ENCODE peak calls at places on chromosomes 6 and 20, in seven cellular contexts. U is IMR-90, K is H9, P is neuronal stem cell, R is H1, Y is mesendoderm, V is trophoblast cell. O is an unnamed sample.

GRCh38 chr20:61756446-61756845 is 309.2 kb downstream of the TAF4 start:
- DNase-seq in U (no peak), K (no peak), P (no peak), R (no peak), Y (peak; percentile 37), V (no peak), O (no peak)

GRCh38 chr20:44074252-44075151 is 112.5 kb downstream of the JPH2 start:
- DNase-seq in U (peak; percentile 85), K (no peak), P (no peak), R (no peak), Y (no peak), V (no peak), O (peak; percentile 63)

GRCh38 chr20:58691773-58692578 is 624 bp upstream of the NPEPL1 start:
- DNase-seq in U (no peak), K (peak; percentile 58), P (no peak), R (no peak), Y (peak; percentile 27), V (peak; percentile 23), O (peak; percentile 27)

GRCh38 chr20:43945391-43946205 is 30.9 kb downstream of the TOX2 start:
- DNase-seq in U (no peak), K (no peak), P (no peak), R (no peak), Y (no peak), V (no peak), O (no peak)

GRCh38 chr6:30002871-30003270 is 58.2 kb upstream of the POLR1H start:
- DNase-seq in U (peak; percentile 48), K (no peak), P (no peak), R (no peak), Y (no peak), V (no peak), O (no peak)

GRCh38 chr20:49909499-49910339 is 5.6 kb downstream of the SPATA2 start:
- DNase-seq in U (no peak), K (no peak), P (no peak), R (no peak), Y (peak; percentile 64), V (no peak), O (no peak)

GRCh38 chr6:5498579-5498899 is 237.2 kb downstream of the FARS2 start:
- DNase-seq in U (peak; percentile 47), K (no peak), P (no peak), R (no peak), Y (no peak), V (no peak), O (no peak)

GRCh38 chr20:18734525-18735189 is 78.9 kb upstream of the SCP2D1 start:
- DNase-seq in U (no peak), K (no peak), P (no peak), R (no peak), Y (no peak), V (peak; percentile 40), O (no peak)

GRCh38 chr20:62642666-62643520 is 590 bp downstream of the SLCO4A1 start:
- DNase-seq in U (peak; percentile 4), K (peak; percentile 49), P (no peak), R (no peak), Y (no peak), V (peak; percentile 52), O (no peak)

GRCh38 chr6:170147832-170148708 is 142.8 kb downstream of the DLL1 start:
- DNase-seq in U (no peak), K (peak; percentile 71), P (no peak), R (no peak), Y (peak; percentile 73), V (no peak), O (no peak)

GRCh38 chr6:170148709-170149470 is 142.0 kb downstream of the DLL1 start:
- DNase-seq in U (no peak), K (no peak), P (no peak), R (no peak), Y (no peak), V (no peak), O (no peak)

GRCh38 chr6:170146640-170147039 is 144.2 kb downstream of the DLL1 start:
- DNase-seq in U (no peak), K (no peak), P (no peak), R (no peak), Y (no peak), V (no peak), O (no peak)

GRCh38 chr6:170144952-170145587 is 145.8 kb downstream of the DLL1 start:
- DNase-seq in U (no peak), K (no peak), P (no peak), R (no peak), Y (no peak), V (no peak), O (no peak)

DNA sequence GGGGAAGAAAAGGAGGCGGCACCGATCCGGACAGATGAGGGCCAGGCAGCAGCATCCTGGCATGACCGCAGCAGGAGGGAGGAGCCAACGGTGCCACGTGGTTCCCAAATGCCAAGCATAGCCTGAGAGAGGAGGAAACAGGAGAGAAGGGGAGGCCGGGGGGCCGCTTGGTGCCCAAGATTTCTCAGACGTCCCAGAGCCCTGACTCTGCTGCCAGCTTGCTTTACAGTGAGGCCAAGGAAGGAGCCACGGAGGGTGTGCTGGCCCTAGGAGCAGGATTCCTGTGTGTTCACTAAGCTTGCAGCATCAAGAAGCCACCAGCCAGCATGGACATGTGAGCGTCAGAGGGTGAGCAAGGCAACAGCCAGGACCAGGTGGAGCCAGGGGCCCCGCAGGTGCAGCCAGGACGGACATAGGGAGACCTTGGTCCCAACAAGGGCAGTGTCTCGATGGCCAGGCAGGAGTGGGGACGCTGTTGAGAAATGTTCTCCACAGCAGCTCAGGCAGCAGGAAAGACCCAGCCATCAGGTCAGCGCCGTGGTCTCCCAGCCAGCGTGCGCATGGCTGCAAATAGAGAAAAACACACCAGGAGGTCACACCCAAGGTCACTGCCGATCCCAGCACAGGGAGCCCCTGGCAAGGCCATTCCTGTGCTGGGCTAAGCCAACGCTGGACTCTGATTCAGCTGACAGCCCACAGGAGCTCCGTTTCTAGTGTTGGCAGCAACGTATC is 143.7 kb downstream of the DLL1 start:
- DNase-seq in U (no peak), K (no peak), P (no peak), R (no peak), Y (no peak), V (no peak), O (no peak)
- H3K4me1 ChIP-seq in U (no peaks in the 10 kb centered on the region), K (no peaks in the 10 kb centered on the region), P (peaks cover 26% of the 10 kb centered on the region), R (no peaks in the 10 kb centered on the region), Y (peaks cover under 1% of the 10 kb centered on the region), V (peaks cover 11% of the 10 kb centered on the region), O (no peaks in the 10 kb centered on the region)

GRCh38 chr6:70082830-70083229 is 216.5 kb downstream of the COL19A1 start:
- DNase-seq in U (no peak), K (no peak), P (no peak), R (no peak), Y (no peak), V (no peak), O (no peak)
- H2BK5ac ChIP-seq in U (no peak overlapping the region), K (no peak overlapping the region), P (no peak overlapping the region), R (no peak overlapping the region), Y (no peak overlapping the region), V (no peak overlapping the region), O (no peak overlapping the region)

GRCh38 chr6:36119209-36119608 is 11.1 kb upstream of the MAPK13 start:
- DNase-seq in U (no peak), K (no peak), P (no peak), R (no peak), Y (no peak), V (no peak), O (no peak)

GRCh38 chr6:36119927-36120477 is 10.3 kb upstream of the MAPK13 start:
- DNase-seq in U (no peak), K (no peak), P (no peak), R (no peak), Y (no peak), V (no peak), O (no peak)

GRCh38 chr6:36116943-36117342 is 13.4 kb upstream of the MAPK13 start:
- DNase-seq in U (no peak), K (no peak), P (no peak), R (no peak), Y (no peak), V (no peak), O (no peak)

GRCh38 chr6:36117639-36118549 is 12.4 kb upstream of the MAPK13 start:
- DNase-seq in U (no peak), K (no peak), P (no peak), R (no peak), Y (no peak), V (no peak), O (no peak)

DNA sequence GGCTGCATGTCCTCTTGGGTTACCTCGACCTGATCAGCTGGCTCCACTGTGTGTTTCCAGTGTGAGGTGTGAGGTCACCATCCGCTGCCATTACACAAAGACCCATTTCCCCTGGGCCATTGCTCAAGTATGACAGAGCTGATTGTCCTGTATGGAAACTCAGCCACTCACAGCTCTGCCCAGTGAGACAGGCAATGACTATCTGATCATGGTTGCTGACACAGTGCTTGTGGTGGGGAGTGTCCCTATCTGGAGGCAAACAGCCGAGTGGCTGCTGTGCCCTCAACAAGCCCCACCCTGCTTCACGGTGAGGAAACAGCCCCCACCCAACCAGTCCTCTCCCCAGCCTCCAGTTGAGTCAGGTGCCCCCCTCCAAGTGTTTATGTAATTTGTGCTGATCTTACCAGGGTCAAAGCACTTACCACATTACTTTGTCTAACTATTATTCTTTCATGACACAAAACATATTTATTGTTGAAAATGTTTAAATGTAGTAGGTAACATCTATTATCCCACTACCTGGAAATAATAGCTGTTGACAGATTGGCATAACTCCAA is 11.7 kb upstream of the MAPK13 start:
- DNase-seq in U (no peak), K (no peak), P (no peak), R (no peak), Y (no peak), V (peak; percentile 58), O (peak; percentile 60)
- H3K4me1 ChIP-seq in U (peaks cover 6% of the 10 kb centered on the region), K (peaks cover 4% of the 10 kb centered on the region), P (peaks cover 3% of the 10 kb centered on the region), R (peaks cover 13% of the 10 kb centered on the region), Y (peaks cover 3% of the 10 kb centered on the region), V (peaks cover 26% of the 10 kb centered on the region), O (peaks cover 9% of the 10 kb centered on the region)

GRCh38 chr20:51562334-51563140 is 20.0 kb upstream of the NFATC2 start:
- DNase-seq in U (peak; percentile 95), K (peak; percentile 67), P (peak; percentile 76), R (no peak), Y (peak; percentile 91), V (peak; percentile 80), O (peak; percentile 98)

GRCh38 chr20:51562027-51562333 is 19.5 kb upstream of the NFATC2 start:
- DNase-seq in U (peak; percentile 19), K (no peak), P (no peak), R (no peak), Y (no peak), V (no peak), O (no peak)

GRCh38 chr20:51563141-51563596 is 20.6 kb upstream of the NFATC2 start:
- DNase-seq in U (no peak), K (no peak), P (no peak), R (no peak), Y (no peak), V (no peak), O (no peak)

GRCh38 chr20:51560042-51560441 is 17.5 kb upstream of the NFATC2 start:
- DNase-seq in U (no peak), K (no peak), P (no peak), R (no peak), Y (no peak), V (no peak), O (peak; percentile 32)

DNA sequence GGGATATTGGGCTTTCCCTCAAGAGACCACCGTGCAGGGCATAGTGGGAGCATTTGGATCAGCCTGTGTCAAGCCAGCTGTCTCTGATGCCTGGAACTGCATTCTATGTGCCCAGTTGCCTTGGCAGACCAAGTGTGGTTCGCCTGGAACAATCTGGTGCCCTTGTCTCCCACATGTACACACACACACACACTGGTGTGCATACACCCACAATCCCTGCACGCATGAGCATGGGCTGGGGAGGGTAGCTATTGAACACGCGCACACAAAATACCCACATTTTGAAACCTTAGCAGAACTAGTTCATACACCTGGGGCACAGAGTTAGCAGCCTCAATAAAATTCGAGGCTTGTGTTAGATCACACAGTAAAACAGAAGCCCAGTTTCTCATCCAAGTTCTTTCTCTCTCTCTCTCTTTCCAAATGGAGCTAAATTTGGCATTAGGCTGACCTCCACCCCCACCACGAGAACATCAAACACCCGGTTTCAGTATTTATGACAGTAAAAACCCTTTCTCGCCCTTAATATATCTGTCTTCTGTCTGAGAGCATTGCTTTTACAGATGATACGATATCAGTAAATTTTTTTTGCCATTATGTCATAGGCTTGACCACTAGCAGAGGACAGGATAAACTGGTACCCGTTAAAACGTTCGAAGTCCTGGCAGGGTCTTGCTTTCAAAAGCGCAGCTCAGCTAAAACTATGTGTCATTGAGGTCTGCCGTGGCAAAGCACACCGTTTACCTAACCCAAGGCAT is 18.2 kb upstream of the NFATC2 start:
- DNase-seq in U (peak; percentile 19), K (no peak), P (no peak), R (no peak), Y (no peak), V (peak; percentile 62), O (peak; percentile 43)
- H2BK5ac ChIP-seq in U (no peak overlapping the region), K (no peak overlapping the region), P (no peak overlapping the region), R (no peak overlapping the region), Y (no peak overlapping the region), V (no peak overlapping the region), O (no peak overlapping the region)